ENCODE peak calls at places on chromosome 19, in five cellular contexts. P is CD8-positive, alpha-beta memory T cell; T is A549; W is naive thymus-derived CD4-positive, alpha-beta T cell; Z is psoas muscle. L is an unnamed sample.

GRCh38 chr19:49492573-49493411 is 3.4 kb upstream of the RPS11 start:
- DNase-seq in P (no peak), T (peak; percentile 83), W (no peak), Z (no peak), L (no peak)

GRCh38 chr19:29668746-29669609 is 3.7 kb downstream of the PLEKHF1 start:
- DNase-seq in P (no peak), T (no peak), W (no peak), Z (no peak), L (no peak)

GRCh38 chr19:1284979-1285736 is 515 bp upstream of the EFNA2 start:
- DNase-seq in P (no peak), T (no peak), W (no peak), Z (no peak), L (no peak)

GRCh38 chr19:33697766-33698165 is 76.0 kb downstream of the CHST8 start:
- DNase-seq in P (no peak), T (no peak), W (no peak), Z (no peak), L (no peak)

GRCh38 chr19:43700368-43701015 is 15.4 kb upstream of the IRGC start:
- DNase-seq in P (no peak), T (no peak), W (peak; percentile 10), Z (peak; percentile 50), L (no peak)

GRCh38 chr19:47891923-47892666 is 6.0 kb upstream of the SULT2A1 start:
- DNase-seq in P (no peak), T (no peak), W (no peak), Z (no peak), L (no peak)

GRCh38 chr19:9342610-9343304 is 18.8 kb downstream of the ZNF559 start:
- DNase-seq in P (no peak), T (peak; percentile 13), W (no peak), Z (no peak), L (no peak)

GRCh38 chr19:33374406-33374703 is 846 bp downstream of the CEBPG start:
- DNase-seq in P (no peak), T (no peak), W (no peak), Z (no peak), L (no peak)

GRCh38 chr19:1673645-1674292 is 21.4 kb upstream of the TCF3 start:
- DNase-seq in P (no peak), T (no peak), W (no peak), Z (no peak), L (no peak)

GRCh38 chr19:50661087-50661486 is 11.8 kb downstream of the C19orf81 start:
- DNase-seq in P (no peak), T (no peak), W (no peak), Z (no peak), L (no peak)

GRCh38 chr19:53195265-53195879 is 2.2 kb upstream of the ZNF665 start:
- DNase-seq in P (peak; percentile 48), T (peak; percentile 67), W (peak; percentile 86), Z (peak; percentile 57), L (peak; percentile 35)

GRCh38 chr19:2462635-2463421 is 6.1 kb upstream of the LMNB2 start:
- DNase-seq in P (no peak), T (peak; percentile 96), W (no peak), Z (peak; percentile 87), L (peak; percentile 61)

GRCh38 chr19:41861846-41862245 is 1.8 kb downstream of the RPS19 start:
- DNase-seq in P (no peak), T (no peak), W (no peak), Z (no peak), L (no peak)
- H3K27ac ChIP-seq in P (peak overlapping the region; percentile 93), T (peak overlapping the region; percentile 95), W (peak overlapping the region; percentile 89), Z (peak overlapping the region; percentile 93), L (no peak overlapping the region)

DNA sequence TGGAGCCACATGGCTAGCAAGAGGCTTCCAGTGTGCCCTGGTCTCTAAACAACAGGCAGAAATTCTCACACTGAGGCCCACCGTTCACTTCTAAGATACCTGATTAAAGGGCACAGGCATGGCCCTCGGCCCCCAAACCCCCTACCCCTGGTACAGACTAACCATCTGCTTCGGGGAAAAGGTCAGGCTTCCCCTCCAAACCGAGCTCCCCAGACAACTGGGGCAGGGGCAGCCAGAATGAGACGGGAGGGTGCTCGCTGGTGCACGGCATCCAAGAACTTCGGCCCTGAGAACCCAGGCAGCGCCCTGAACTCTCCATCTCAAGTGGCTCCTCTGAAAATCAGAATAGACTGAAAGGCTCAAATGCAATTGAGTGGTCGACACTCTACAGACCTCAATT is 5.6 kb downstream of the PPP6R1 start:
- DNase-seq in P (no peak), T (no peak), W (no peak), Z (no peak), L (no peak)
- H3K27ac ChIP-seq in P (peak overlapping the region; percentile 83), T (no peak overlapping the region), W (peak overlapping the region; percentile 94), Z (no peak overlapping the region), L (no peak overlapping the region)

DNA sequence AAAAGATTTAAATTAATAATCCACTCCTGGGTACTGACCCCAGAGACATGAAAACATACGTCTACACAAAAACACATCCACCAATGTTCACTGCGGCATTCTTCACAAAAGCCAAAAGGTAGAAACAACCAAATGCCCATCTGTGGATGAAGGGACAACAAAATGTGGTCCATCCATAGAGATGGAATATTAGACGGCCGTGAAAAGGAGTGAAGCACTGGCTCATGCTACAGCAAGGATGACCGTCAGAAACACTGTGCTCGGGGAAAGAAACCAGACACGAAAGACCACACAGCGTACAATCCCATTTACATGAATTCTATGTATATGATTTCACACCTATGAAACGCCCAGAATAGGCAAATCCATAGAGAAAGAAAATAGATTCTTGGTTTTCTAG is 6.1 kb downstream of the RDH13 start:
- DNase-seq in P (no peak), T (no peak), W (no peak), Z (no peak), L (no peak)
- H3K27ac ChIP-seq in P (no peak overlapping the region), T (no peak overlapping the region), W (no peak overlapping the region), Z (no peak overlapping the region), L (no peak overlapping the region)

DNA sequence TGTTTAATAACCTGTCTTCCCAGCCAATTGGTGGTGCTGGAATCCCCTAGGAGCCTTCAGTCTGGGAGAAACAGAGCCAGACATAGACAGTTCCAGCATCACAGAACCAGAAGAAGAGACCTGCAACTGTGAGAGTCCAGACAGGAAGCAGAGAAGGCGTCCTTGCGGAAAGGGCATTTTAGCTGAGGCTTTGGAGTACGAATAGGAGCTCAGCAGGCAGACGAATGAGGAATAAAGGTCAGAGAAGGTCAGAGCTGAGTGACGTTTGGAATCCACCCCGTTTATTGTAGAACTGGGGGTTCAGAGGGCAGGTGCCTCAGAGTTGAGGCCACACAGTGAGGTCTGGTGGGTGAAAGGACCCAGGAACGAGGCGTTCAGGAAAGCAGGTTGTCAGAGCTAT is 5.2 kb downstream of the ARRDC2 start:
- DNase-seq in P (no peak), T (no peak), W (no peak), Z (no peak), L (no peak)
- H3K27ac ChIP-seq in P (no peak overlapping the region), T (no peak overlapping the region), W (peak overlapping the region; percentile 80), Z (peak overlapping the region; percentile 97), L (peak overlapping the region; percentile 70)

GRCh38 chr19:13001166-13001501 is 5.9 kb downstream of the NFIX start:
- DNase-seq in P (no peak), T (no peak), W (no peak), Z (peak; percentile 56), L (no peak)

GRCh38 chr19:12995596-12996541 is 594 bp downstream of the NFIX start:
- DNase-seq in P (no peak), T (no peak), W (no peak), Z (no peak), L (peak; percentile 55)

GRCh38 chr19:12996542-12997094 is 1.3 kb downstream of the NFIX start:
- DNase-seq in P (no peak), T (no peak), W (no peak), Z (no peak), L (peak; percentile 19)

GRCh38 chr19:12997225-12997966 is 2.1 kb downstream of the NFIX start:
- DNase-seq in P (no peak), T (no peak), W (no peak), Z (no peak), L (no peak)

GRCh38 chr19:12997967-12998940 is 3.0 kb downstream of the NFIX start:
- DNase-seq in P (no peak), T (no peak), W (no peak), Z (no peak), L (no peak)
- H3K27ac ChIP-seq in P (no peak overlapping the region), T (no peak overlapping the region), W (no peak overlapping the region), Z (peak overlapping the region; percentile 99), L (peak overlapping the region; percentile 44)

GRCh38 chr19:18833849-18834643 is 2.3 kb downstream of the UPF1 start:
- DNase-seq in P (no peak), T (no peak), W (no peak), Z (no peak), L (no peak)

GRCh38 chr19:18832331-18833140 is 777 bp downstream of the UPF1 start:
- DNase-seq in P (no peak), T (peak; percentile 32), W (no peak), Z (no peak), L (no peak)

GRCh38 chr19:18831524-18832330 is at the start of gene UPF1:
- DNase-seq in P (peak; percentile 98), T (peak; percentile 88), W (peak; percentile 96), Z (peak; percentile 95), L (peak; percentile 91)

GRCh38 chr19:18834644-18834984 is 2.9 kb downstream of the UPF1 start:
- DNase-seq in P (no peak), T (no peak), W (no peak), Z (no peak), L (no peak)

GRCh38 chr19:18833141-18833476 is 1.4 kb downstream of the UPF1 start:
- DNase-seq in P (no peak), T (no peak), W (no peak), Z (no peak), L (no peak)
- H3K27ac ChIP-seq in P (peak overlapping the region; percentile 78), T (peak overlapping the region; percentile 100), W (peak overlapping the region; percentile 90), Z (peak overlapping the region; percentile 93), L (no peak overlapping the region)

DNA sequence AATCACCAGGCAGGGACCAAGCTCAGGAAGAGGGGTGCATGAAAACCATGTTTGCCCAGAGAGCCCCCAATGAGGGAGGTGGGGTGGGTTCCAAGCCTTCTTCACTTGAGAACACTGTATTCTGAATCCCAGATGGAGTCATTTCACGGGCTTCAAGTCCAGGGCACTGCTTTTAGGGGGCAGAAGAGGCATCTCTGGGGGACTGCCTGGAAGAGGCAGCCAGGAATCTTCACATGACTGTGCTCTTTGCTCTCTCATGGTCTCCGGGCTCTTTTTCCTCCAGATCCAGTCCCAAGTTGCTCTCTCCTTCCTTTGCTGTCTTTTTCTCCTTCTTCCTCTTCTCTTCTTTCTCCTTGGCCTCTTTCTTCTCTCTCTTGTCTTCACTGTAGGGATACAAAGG is 5.7 kb downstream of the SMIM24 start:
- DNase-seq in P (no peak), T (no peak), W (no peak), Z (no peak), L (no peak)
- H3K27ac ChIP-seq in P (no peak overlapping the region), T (no peak overlapping the region), W (no peak overlapping the region), Z (no peak overlapping the region), L (no peak overlapping the region)

GRCh38 chr19:39539165-39539518 is 819 bp downstream of the EID2 start:
- DNase-seq in P (no peak), T (no peak), W (no peak), Z (no peak), L (no peak)
- H3K27ac ChIP-seq in P (peak overlapping the region; percentile 43), T (peak overlapping the region; percentile 89), W (peak overlapping the region; percentile 98), Z (peak overlapping the region; percentile 91), L (peak overlapping the region; percentile 82)

GRCh38 chr19:10895363-10895762 is 24.0 kb downstream of the CARM1 start:
- DNase-seq in P (no peak), T (no peak), W (no peak), Z (no peak), L (no peak)
- H3K27ac ChIP-seq in P (no peak overlapping the region), T (no peak overlapping the region), W (no peak overlapping the region), Z (peak overlapping the region; percentile 91), L (no peak overlapping the region)

GRCh38 chr19:4971816-4972495 is 3.0 kb downstream of the KDM4B start:
- DNase-seq in P (no peak), T (no peak), W (no peak), Z (no peak), L (no peak)
- H3K27ac ChIP-seq in P (no peak overlapping the region), T (peak overlapping the region; percentile 95), W (no peak overlapping the region), Z (peak overlapping the region; percentile 71), L (no peak overlapping the region)

L was measured in caudate nucleus.